ENCODE peak calls at places on chromosomes 13 and 19, in ten cellular contexts. One of them, this sample, is unnamed.

GRCh38 chr13:91729859-91730258 is 331.4 kb downstream of the GPC5 start:
- DNase-seq in thyroid gland: no peak
- DNase-seq in GM23248: no peak
- DNase-seq in Peyer's patch: no peak
- DNase-seq in lower lobe of right lung: no peak
- DNase-seq in heart right ventricle: no peak
- DNase-seq in H1: no peak
- DNase-seq in suprapubic skin: no peak
- DNase-seq in tibial nerve: no peak
- DNase-seq in GM12865: no peak
- DNase-seq in this sample: no peak

GRCh38 chr13:64505511-64505910 is 2724.6 kb downstream of the PCDH9 start:
- DNase-seq in thyroid gland: no peak
- DNase-seq in GM23248: peak
- DNase-seq in Peyer's patch: no peak
- DNase-seq in lower lobe of right lung: no peak
- DNase-seq in heart right ventricle: no peak
- DNase-seq in H1: no peak
- DNase-seq in suprapubic skin: no peak
- DNase-seq in tibial nerve: no peak
- DNase-seq in GM12865: no peak
- DNase-seq in this sample: no peak

GRCh38 chr13:79663977-79664636 is 183.2 kb downstream of the NDFIP2 start:
- DNase-seq in thyroid gland: no peak
- DNase-seq in GM23248: no peak
- DNase-seq in Peyer's patch: no peak
- DNase-seq in lower lobe of right lung: no peak
- DNase-seq in heart right ventricle: no peak
- DNase-seq in H1: no peak
- DNase-seq in suprapubic skin: no peak
- DNase-seq in tibial nerve: no peak
- DNase-seq in GM12865: no peak
- DNase-seq in this sample: no peak

GRCh38 chr19:10286803-10287737 is at the start of gene ICAM4:
- DNase-seq in thyroid gland: no peak
- DNase-seq in GM23248: peak
- DNase-seq in Peyer's patch: no peak
- DNase-seq in lower lobe of right lung: peak
- DNase-seq in heart right ventricle: peak
- DNase-seq in H1: no peak
- DNase-seq in suprapubic skin: peak
- DNase-seq in tibial nerve: no peak
- DNase-seq in GM12865: peak
- DNase-seq in this sample: no peak

GRCh38 chr19:48637948-48638830 is 1.0 kb upstream of the DBP start:
- DNase-seq in thyroid gland: peak
- DNase-seq in GM23248: peak
- DNase-seq in Peyer's patch: peak
- DNase-seq in lower lobe of right lung: peak
- DNase-seq in heart right ventricle: peak
- DNase-seq in H1: peak
- DNase-seq in suprapubic skin: peak
- DNase-seq in tibial nerve: no peak
- DNase-seq in GM12865: peak
- DNase-seq in this sample: peak

GRCh38 chr13:113732176-113732960 is 26.7 kb upstream of the TMEM255B start:
- DNase-seq in thyroid gland: no peak
- DNase-seq in GM23248: no peak
- DNase-seq in Peyer's patch: peak
- DNase-seq in lower lobe of right lung: peak
- DNase-seq in heart right ventricle: no peak
- DNase-seq in H1: no peak
- DNase-seq in suprapubic skin: no peak
- DNase-seq in tibial nerve: no peak
- DNase-seq in GM12865: no peak
- DNase-seq in this sample: no peak

GRCh38 chr19:35455616-35456201 is 7.7 kb downstream of the FFAR2 start:
- DNase-seq in thyroid gland: no peak
- DNase-seq in GM23248: no peak
- DNase-seq in Peyer's patch: no peak
- DNase-seq in lower lobe of right lung: no peak
- DNase-seq in heart right ventricle: no peak
- DNase-seq in H1: no peak
- DNase-seq in suprapubic skin: no peak
- DNase-seq in tibial nerve: no peak
- DNase-seq in GM12865: no peak
- DNase-seq in this sample: no peak

GRCh38 chr13:21364357-21364756 is 94.7 kb downstream of the ZDHHC20 start:
- DNase-seq in thyroid gland: no peak
- DNase-seq in GM23248: no peak
- DNase-seq in Peyer's patch: no peak
- DNase-seq in lower lobe of right lung: no peak
- DNase-seq in heart right ventricle: no peak
- DNase-seq in H1: no peak
- DNase-seq in suprapubic skin: no peak
- DNase-seq in tibial nerve: no peak
- DNase-seq in GM12865: no peak
- DNase-seq in this sample: no peak

GRCh38 chr13:29892149-29892548 is 41.7 kb upstream of the UBL3 start:
- DNase-seq in thyroid gland: no peak
- DNase-seq in GM23248: no peak
- DNase-seq in Peyer's patch: no peak
- DNase-seq in lower lobe of right lung: no peak
- DNase-seq in heart right ventricle: no peak
- DNase-seq in H1: no peak
- DNase-seq in suprapubic skin: no peak
- DNase-seq in tibial nerve: no peak
- DNase-seq in GM12865: no peak
- DNase-seq in this sample: no peak

GRCh38 chr13:53158201-53158600 is 129.6 kb downstream of the OLFM4 start:
- DNase-seq in thyroid gland: no peak
- DNase-seq in GM23248: no peak
- DNase-seq in Peyer's patch: no peak
- DNase-seq in lower lobe of right lung: no peak
- DNase-seq in heart right ventricle: no peak
- DNase-seq in H1: no peak
- DNase-seq in suprapubic skin: no peak
- DNase-seq in tibial nerve: no peak
- DNase-seq in GM12865: no peak
- DNase-seq in this sample: no peak

GRCh38 chr19:32642771-32643170 is 32.2 kb downstream of the ANKRD27 start:
- DNase-seq in thyroid gland: no peak
- DNase-seq in GM23248: no peak
- DNase-seq in Peyer's patch: no peak
- DNase-seq in lower lobe of right lung: no peak
- DNase-seq in heart right ventricle: no peak
- DNase-seq in H1: no peak
- DNase-seq in suprapubic skin: no peak
- DNase-seq in tibial nerve: no peak
- DNase-seq in GM12865: no peak
- DNase-seq in this sample: no peak

GRCh38 chr13:44842158-44842557 is 147.1 kb downstream of the NUFIP1 start:
- DNase-seq in thyroid gland: no peak
- DNase-seq in GM23248: peak
- DNase-seq in Peyer's patch: no peak
- DNase-seq in lower lobe of right lung: no peak
- DNase-seq in heart right ventricle: no peak
- DNase-seq in H1: no peak
- DNase-seq in suprapubic skin: no peak
- DNase-seq in tibial nerve: no peak
- DNase-seq in GM12865: no peak
- DNase-seq in this sample: no peak

GRCh38 chr13:37995052-37995451 is 125.5 kb upstream of the TRPC4 start:
- DNase-seq in thyroid gland: no peak
- DNase-seq in GM23248: peak
- DNase-seq in Peyer's patch: no peak
- DNase-seq in lower lobe of right lung: no peak
- DNase-seq in heart right ventricle: no peak
- DNase-seq in H1: no peak
- DNase-seq in suprapubic skin: no peak
- DNase-seq in tibial nerve: no peak
- DNase-seq in GM12865: no peak
- DNase-seq in this sample: no peak

GRCh38 chr13:92187378-92187989 is 789.1 kb downstream of the GPC5 start:
- DNase-seq in thyroid gland: no peak
- DNase-seq in GM23248: peak
- DNase-seq in Peyer's patch: no peak
- DNase-seq in lower lobe of right lung: no peak
- DNase-seq in heart right ventricle: no peak
- DNase-seq in H1: no peak
- DNase-seq in suprapubic skin: no peak
- DNase-seq in tibial nerve: no peak
- DNase-seq in GM12865: peak
- DNase-seq in this sample: no peak

GRCh38 chr13:41015920-41016319 is 3.2 kb downstream of the ELF1 start:
- DNase-seq in thyroid gland: no peak
- DNase-seq in GM23248: no peak
- DNase-seq in Peyer's patch: no peak
- DNase-seq in lower lobe of right lung: no peak
- DNase-seq in heart right ventricle: no peak
- DNase-seq in H1: no peak
- DNase-seq in suprapubic skin: no peak
- DNase-seq in tibial nerve: no peak
- DNase-seq in GM12865: no peak
- DNase-seq in this sample: no peak

DNA sequence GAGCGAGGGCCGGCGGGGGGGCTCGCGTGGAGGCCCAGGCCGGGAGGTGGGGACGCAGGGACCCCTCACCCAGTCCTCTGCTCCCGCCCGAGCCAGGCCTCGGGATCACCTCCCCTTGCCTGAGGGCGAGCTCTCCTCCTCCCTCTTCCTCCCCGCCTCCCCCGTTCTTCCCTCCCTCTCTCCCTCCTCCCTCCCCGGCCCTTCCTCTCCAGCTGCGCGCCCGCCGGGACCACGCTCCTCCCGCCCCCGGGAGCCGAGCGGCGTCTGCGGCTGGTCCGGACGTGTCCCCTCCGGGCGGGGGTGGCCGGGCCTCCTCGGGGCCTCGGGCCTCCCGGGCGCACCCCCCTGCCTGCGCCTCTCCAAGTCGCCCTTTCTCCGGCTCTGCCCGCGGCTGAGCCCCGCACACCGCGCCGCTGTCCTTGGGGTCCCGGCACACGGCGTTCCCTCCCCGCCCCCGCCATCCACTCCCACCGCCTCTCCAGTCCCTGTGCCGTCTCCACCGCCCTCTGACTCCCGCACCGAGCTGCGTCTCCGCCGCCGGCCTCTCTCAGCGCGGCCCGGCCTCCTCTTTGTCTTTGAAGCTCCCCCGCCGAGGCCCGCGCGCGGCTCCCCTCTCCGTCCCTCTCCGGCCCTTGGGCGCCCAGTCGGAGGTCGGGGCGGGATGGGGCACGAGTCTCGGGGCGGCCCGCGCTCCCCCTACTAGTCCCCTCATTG is 5.7 kb downstream of the SOX1 start:
- DNase-seq in thyroid gland: no peak
- DNase-seq in GM23248: no peak
- DNase-seq in Peyer's patch: no peak
- DNase-seq in lower lobe of right lung: no peak
- DNase-seq in heart right ventricle: peak
- DNase-seq in H1: no peak
- DNase-seq in suprapubic skin: no peak
- DNase-seq in tibial nerve: no peak
- DNase-seq in GM12865: no peak
- DNase-seq in this sample: no peak
- H3K4me3 ChIP-seq in thyroid gland: no peak
- H3K4me3 ChIP-seq in GM23248: no peak
- H3K4me3 ChIP-seq in Peyer's patch: peak
- H3K4me3 ChIP-seq in lower lobe of right lung: no peak
- H3K4me3 ChIP-seq in heart right ventricle: peak
- H3K4me3 ChIP-seq in H1: peak
- H3K4me3 ChIP-seq in suprapubic skin: peak
- H3K4me3 ChIP-seq in tibial nerve: no peak
- H3K4me3 ChIP-seq in GM12865: no peak
- H3K4me3 ChIP-seq in this sample: peak

DNA sequence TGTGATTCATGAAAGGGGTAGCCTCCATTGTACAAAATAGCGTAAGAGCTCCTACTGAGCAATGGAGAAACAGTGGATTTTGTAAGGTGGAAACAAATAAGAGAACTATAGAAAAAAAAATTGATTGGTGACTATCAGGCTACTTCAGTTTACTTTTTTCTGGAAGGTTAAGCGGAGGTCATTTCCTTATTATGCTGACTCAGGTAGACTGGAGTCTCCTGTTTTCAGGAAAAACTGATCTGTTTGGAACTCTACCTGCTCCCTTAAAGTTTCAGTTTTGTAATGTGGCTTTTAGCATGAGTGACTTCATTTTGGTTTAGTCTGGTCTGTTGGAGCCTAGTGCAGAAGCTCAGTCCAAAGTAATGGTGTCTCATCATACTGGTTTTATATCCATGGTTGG is 3.4 kb downstream of the ZNF607 start:
- DNase-seq in thyroid gland: no peak
- DNase-seq in GM23248: no peak
- DNase-seq in Peyer's patch: no peak
- DNase-seq in lower lobe of right lung: no peak
- DNase-seq in heart right ventricle: no peak
- DNase-seq in H1: no peak
- DNase-seq in suprapubic skin: no peak
- DNase-seq in tibial nerve: no peak
- DNase-seq in GM12865: no peak
- DNase-seq in this sample: no peak
- H3K4me3 ChIP-seq in thyroid gland: no peak
- H3K4me3 ChIP-seq in GM23248: no peak
- H3K4me3 ChIP-seq in Peyer's patch: no peak
- H3K4me3 ChIP-seq in lower lobe of right lung: no peak
- H3K4me3 ChIP-seq in heart right ventricle: no peak
- H3K4me3 ChIP-seq in H1: no peak
- H3K4me3 ChIP-seq in suprapubic skin: no peak
- H3K4me3 ChIP-seq in tibial nerve: no peak
- H3K4me3 ChIP-seq in GM12865: no peak
- H3K4me3 ChIP-seq in this sample: no peak

GRCh38 chr13:98961204-98962105 is 16.4 kb downstream of the DOCK9 start:
- DNase-seq in thyroid gland: no peak
- DNase-seq in GM23248: peak
- DNase-seq in Peyer's patch: no peak
- DNase-seq in lower lobe of right lung: no peak
- DNase-seq in heart right ventricle: no peak
- DNase-seq in H1: no peak
- DNase-seq in suprapubic skin: no peak
- DNase-seq in tibial nerve: no peak
- DNase-seq in GM12865: no peak
- DNase-seq in this sample: no peak
- H3K4me3 ChIP-seq in thyroid gland: no peak
- H3K4me3 ChIP-seq in GM23248: no peak
- H3K4me3 ChIP-seq in Peyer's patch: no peak
- H3K4me3 ChIP-seq in lower lobe of right lung: no peak
- H3K4me3 ChIP-seq in heart right ventricle: no peak
- H3K4me3 ChIP-seq in H1: no peak
- H3K4me3 ChIP-seq in suprapubic skin: no peak
- H3K4me3 ChIP-seq in tibial nerve: no peak
- H3K4me3 ChIP-seq in GM12865: no peak
- H3K4me3 ChIP-seq in this sample: no peak

DNA sequence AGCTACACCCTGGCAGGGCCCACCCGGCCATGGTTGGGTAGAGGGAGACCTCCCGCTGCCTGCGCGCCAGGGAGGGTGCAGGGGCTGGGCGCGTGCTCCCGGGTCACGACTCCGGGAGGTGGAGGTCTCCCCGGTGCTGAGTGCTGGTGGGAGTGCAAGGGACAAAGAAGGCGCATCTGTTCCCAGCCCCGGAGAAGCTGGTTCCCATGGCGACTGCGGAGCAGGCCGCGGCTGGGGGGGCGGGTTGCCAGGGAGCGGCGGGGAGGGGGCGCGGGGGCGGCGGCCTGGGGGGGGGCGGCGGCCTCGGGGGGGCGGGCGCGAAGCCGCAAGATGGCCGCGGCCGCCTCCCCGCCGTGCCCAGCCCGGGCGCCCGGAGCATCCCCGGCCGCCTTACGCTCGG is 1.2 kb downstream of the CBARP start:
- DNase-seq in thyroid gland: no peak
- DNase-seq in GM23248: peak
- DNase-seq in Peyer's patch: no peak
- DNase-seq in lower lobe of right lung: no peak
- DNase-seq in heart right ventricle: no peak
- DNase-seq in H1: no peak
- DNase-seq in suprapubic skin: no peak
- DNase-seq in tibial nerve: no peak
- DNase-seq in GM12865: no peak
- DNase-seq in this sample: no peak
- H3K4me3 ChIP-seq in thyroid gland: no peak
- H3K4me3 ChIP-seq in GM23248: peak
- H3K4me3 ChIP-seq in Peyer's patch: peak
- H3K4me3 ChIP-seq in lower lobe of right lung: no peak
- H3K4me3 ChIP-seq in heart right ventricle: peak
- H3K4me3 ChIP-seq in H1: peak
- H3K4me3 ChIP-seq in suprapubic skin: peak
- H3K4me3 ChIP-seq in tibial nerve: peak
- H3K4me3 ChIP-seq in GM12865: no peak
- H3K4me3 ChIP-seq in this sample: peak